ENCODE peak calls at places on chromosomes 2 and 18, in ten cellular contexts. L is uterus; M is mucosa of descending colon; Y is NT2/D1; P is IMR-90; V is CD8-positive, alpha-beta memory T cell; Z is neural progenitor cell; T is cardiac muscle cell; N is aorta; X is GM23248. U is an unnamed sample.
A peak's percentile ranks its signal among the peaks of the same experiment; 100 is the strongest.

GRCh38 chr18:73597832-73598615 is 549.6 kb downstream of the FBXO15 start:
- DNase-seq in P (no peak), Y (no peak), M (no peak), Z (no peak), X (no peak), L (no peak), N (no peak), V (no peak), T (no peak), U (no peak)

GRCh38 chr2:235507928-235508327 is 14.1 kb downstream of the AGAP1 start:
- DNase-seq in V (no peak), Y (no peak), T (no peak), L (no peak), Z (no peak), X (no peak), N (no peak), P (no peak), M (no peak), U (no peak)

GRCh38 chr2:237547841-237548416 is 18.4 kb upstream of the PRLH start:
- DNase-seq in M (no peak), Y (no peak), N (no peak), T (no peak), L (no peak), X (no peak), Z (peak; percentile 17), P (peak; percentile 13), V (no peak), U (no peak)

GRCh38 chr18:65919018-65919417 is 168.2 kb downstream of the CDH7 start:
- DNase-seq in P (no peak), L (no peak), Z (no peak), V (no peak), Y (no peak), T (no peak), X (no peak), M (no peak), N (no peak), U (no peak)

GRCh38 chr18:11324510-11324909 is 175.1 kb upstream of the PIEZO2 start:
- DNase-seq in N (no peak), M (no peak), P (peak; percentile 22), V (no peak), L (no peak), Y (no peak), T (peak; percentile 56), X (peak; percentile 29), Z (no peak), U (no peak)

GRCh38 chr18:48486762-48487161 is 52.1 kb upstream of the CTIF start:
- DNase-seq in L (no peak), V (no peak), Y (no peak), T (peak; percentile 80), P (peak; percentile 77), M (no peak), X (peak; percentile 71), N (no peak), Z (no peak), U (no peak)

GRCh38 chr18:45399643-45400042 is 215.6 kb upstream of the SLC14A2 start:
- DNase-seq in L (no peak), M (no peak), P (no peak), X (no peak), Z (no peak), V (no peak), T (no peak), N (no peak), Y (no peak), U (no peak)

GRCh38 chr2:217801115-217801531 is 201.7 kb downstream of the TNS1 start:
- DNase-seq in P (no peak), T (no peak), X (no peak), V (no peak), L (peak; percentile 20), Y (no peak), Z (peak; percentile 47), M (no peak), N (peak; percentile 40), U (no peak)

GRCh38 chr2:202815548-202816420 is 55.8 kb downstream of the ICA1L start:
- DNase-seq in X (peak; percentile 63), T (peak; percentile 76), N (no peak), Z (no peak), V (no peak), L (peak; percentile 38), Y (no peak), P (peak; percentile 58), M (no peak), U (no peak)

GRCh38 chr2:134670955-134671354 is 47.8 kb downstream of the TMEM163 start:
- DNase-seq in Z (no peak), N (no peak), T (no peak), M (no peak), P (no peak), L (no peak), X (no peak), V (no peak), Y (no peak), U (no peak)

GRCh38 chr18:25233582-25234362 is 118.2 kb downstream of the ZNF521 start:
- DNase-seq in N (no peak), Z (no peak), P (peak; percentile 44), X (peak; percentile 78), L (no peak), Y (no peak), M (no peak), T (peak; percentile 77), V (no peak), U (no peak)

GRCh38 chr2:9975805-9976447 is 24.4 kb downstream of the GRHL1 start:
- DNase-seq in X (peak; percentile 97), T (peak; percentile 97), Y (no peak), M (no peak), P (peak; percentile 98), N (no peak), V (no peak), L (no peak), Z (no peak), U (no peak)

GRCh38 chr2:238555786-238556542 is 129.2 kb downstream of the ASB1 start:
- DNase-seq in L (no peak), M (no peak), V (no peak), X (no peak), N (no peak), T (no peak), Y (no peak), P (no peak), Z (no peak), U (no peak)

GRCh38 chr2:238552226-238552625 is 125.5 kb downstream of the ASB1 start:
- DNase-seq in L (no peak), Y (no peak), T (no peak), N (no peak), X (no peak), V (no peak), P (no peak), Z (no peak), M (no peak), U (no peak)

GRCh38 chr2:238554468-238555184 is 127.9 kb downstream of the ASB1 start:
- DNase-seq in V (no peak), Z (peak; percentile 43), N (no peak), P (no peak), M (no peak), X (no peak), T (no peak), Y (no peak), L (no peak), U (no peak)

GRCh38 chr2:238551091-238551490 is 124.4 kb downstream of the ASB1 start:
- DNase-seq in Z (no peak), M (no peak), P (no peak), N (no peak), T (no peak), V (no peak), Y (no peak), L (no peak), X (no peak), U (no peak)

GRCh38 chr2:238553159-238553558 is 126.4 kb downstream of the ASB1 start:
- DNase-seq in M (no peak), X (no peak), P (no peak), V (no peak), Y (no peak), N (no peak), Z (no peak), T (no peak), L (no peak), U (no peak)
- H3K9me3 ChIP-seq in M (peaks cover 5% of the 10 kb centered on the region), X (no peaks in the 10 kb centered on the region), P (peaks cover 5% of the 10 kb centered on the region), V (no peaks in the 10 kb centered on the region), Y (peaks cover 18% of the 10 kb centered on the region), N (peaks cover 7% of the 10 kb centered on the region), Z (no peaks in the 10 kb centered on the region), T (no peaks in the 10 kb centered on the region), L (no peaks in the 10 kb centered on the region), U (no peaks in the 10 kb centered on the region)

GRCh38 chr18:80026363-80026762 is 7.9 kb upstream of the RBFA start:
- DNase-seq in N (no peak), M (no peak), L (no peak), P (no peak), V (no peak), T (no peak), Z (no peak), Y (no peak), X (no peak), U (no peak)

GRCh38 chr18:80023173-80023572 is 11.1 kb upstream of the RBFA start:
- DNase-seq in T (no peak), M (no peak), Y (peak; percentile 33), V (no peak), N (no peak), Z (peak; percentile 15), X (peak; percentile 9), P (no peak), L (no peak), U (no peak)

GRCh38 chr18:80022613-80023012 is 11.6 kb upstream of the RBFA start:
- DNase-seq in V (peak; percentile 5), X (peak; percentile 40), N (no peak), T (peak; percentile 43), P (peak; percentile 24), Y (no peak), M (no peak), Z (peak; percentile 34), L (no peak), U (no peak)
- H3K9me3 ChIP-seq in V (peaks cover 61% of the 10 kb centered on the region), X (no peaks in the 10 kb centered on the region), N (peaks cover 16% of the 10 kb centered on the region), T (no peaks in the 10 kb centered on the region), P (peaks cover 53% of the 10 kb centered on the region), Y (peaks cover 75% of the 10 kb centered on the region), M (peaks cover 91% of the 10 kb centered on the region), Z (peaks cover 43% of the 10 kb centered on the region), L (no peaks in the 10 kb centered on the region), U (peaks cover 31% of the 10 kb centered on the region)

DNA sequence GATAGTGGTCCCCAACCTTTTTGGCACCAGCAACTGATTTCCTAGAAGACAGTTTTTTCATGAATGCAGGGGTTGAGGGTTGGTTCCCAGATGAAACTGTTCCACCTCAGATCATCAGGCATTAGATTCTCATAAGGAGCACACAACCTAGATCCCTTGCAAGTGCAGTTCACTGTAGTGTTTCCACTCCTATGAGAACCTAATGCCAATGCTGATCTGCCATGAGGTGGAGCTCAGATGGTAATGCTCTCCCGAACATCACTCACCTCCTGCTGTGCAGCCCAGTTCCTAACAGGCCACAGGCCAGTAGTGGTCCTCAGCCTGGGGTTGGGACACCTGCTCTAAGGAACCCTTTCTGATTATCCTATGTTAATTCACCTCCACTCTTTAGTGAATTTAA is 133.5 kb downstream of the SOX11 start:
- DNase-seq in L (no peak), Y (no peak), N (no peak), T (no peak), Z (no peak), P (no peak), V (no peak), X (no peak), M (no peak), U (no peak)
- H3K9me3 ChIP-seq in L (no peaks in the 10 kb centered on the region), Y (no peaks in the 10 kb centered on the region), N (peaks cover 2% of the 10 kb centered on the region), T (no peaks in the 10 kb centered on the region), Z (no peaks in the 10 kb centered on the region), P (peaks cover 4% of the 10 kb centered on the region), V (no peaks in the 10 kb centered on the region), X (no peaks in the 10 kb centered on the region), M (peaks cover 51% of the 10 kb centered on the region), U (no peaks in the 10 kb centered on the region)

DNA sequence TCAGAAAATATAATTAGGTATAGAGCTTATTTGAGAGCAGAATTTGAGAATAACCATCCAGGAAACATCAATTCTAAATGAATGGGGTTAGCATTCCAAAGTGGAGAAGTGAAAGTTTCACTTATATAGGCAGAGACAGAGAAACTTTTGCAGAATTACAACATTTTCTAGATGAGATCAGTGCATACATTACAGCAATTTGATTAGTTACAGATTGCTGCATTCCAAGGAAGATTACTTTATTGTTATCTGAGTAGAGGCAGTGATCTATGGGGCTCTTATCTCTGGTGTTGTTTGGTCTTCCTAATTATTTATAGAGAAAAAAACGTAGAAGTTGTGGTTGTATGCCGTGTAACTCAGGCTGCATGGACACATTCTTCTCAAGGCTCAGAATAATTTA is 373.8 kb upstream of the SYT4 start:
- DNase-seq in T (no peak), X (no peak), V (no peak), L (no peak), Y (no peak), N (no peak), M (no peak), P (no peak), Z (no peak), U (no peak)
- H3K9me3 ChIP-seq in T (no peaks in the 10 kb centered on the region), X (no peaks in the 10 kb centered on the region), V (no peaks in the 10 kb centered on the region), L (no peaks in the 10 kb centered on the region), Y (no peaks in the 10 kb centered on the region), N (no peaks in the 10 kb centered on the region), M (no peaks in the 10 kb centered on the region), P (no peaks in the 10 kb centered on the region), Z (no peaks in the 10 kb centered on the region), U (no peaks in the 10 kb centered on the region)

U was measured in T-helper 17 cell.